ENCODE peak calls at places on chromosome 22, in six cellular contexts. E is GM12865, T is SK-N-SH, U is MCF 10A, Q is thoracic aorta, N is WTC11. J is an unnamed sample.
A peak's percentile ranks its signal among the peaks of the same experiment; 100 is the strongest.

GRCh38 chr22:44686873-44687600 is 15.0 kb upstream of the PRR5 start:
- DNase-seq in E (no peak), T (no peak), U (no peak), Q (no peak), N (no peak), J (no peak)

GRCh38 chr22:29509298-29509697 is 29.3 kb downstream of the NEFH start:
- DNase-seq in E (no peak), T (no peak), U (no peak), Q (no peak), N (no peak), J (no peak)

GRCh38 chr22:21766933-21767462 is 31.4 kb upstream of the YPEL1 start:
- DNase-seq in E (peak; percentile 16), T (no peak), U (no peak), Q (no peak), N (no peak), J (no peak)

GRCh38 chr22:35154937-35155387 is 89.0 kb downstream of the ISX start:
- DNase-seq in E (peak; percentile 78), T (peak; percentile 63), U (peak; percentile 68), Q (no peak), N (peak; percentile 86), J (peak; percentile 77)

GRCh38 chr22:40504285-40505249 is 132.0 kb downstream of the MRTFA start:
- DNase-seq in E (peak; percentile 19), T (no peak), U (no peak), Q (no peak), N (no peak), J (no peak)

GRCh38 chr22:36585841-36586240 is 56.9 kb upstream of the EIF3D start:
- DNase-seq in E (no peak), T (no peak), U (peak; percentile 50), Q (no peak), N (no peak), J (peak; percentile 43)

GRCh38 chr22:36439481-36440271 is 41.8 kb downstream of the TXN2 start:
- DNase-seq in E (no peak), T (peak; percentile 51), U (peak; percentile 78), Q (no peak), N (no peak), J (peak; percentile 51)

GRCh38 chr22:49991167-49991566 is 21.4 kb downstream of the IL17REL start:
- DNase-seq in E (no peak), T (no peak), U (no peak), Q (no peak), N (no peak), J (no peak)

GRCh38 chr22:35140879-35141745 is 75.2 kb downstream of the ISX start:
- DNase-seq in E (peak; percentile 83), T (peak; percentile 23), U (peak; percentile 17), Q (no peak), N (peak; percentile 81), J (no peak)

GRCh38 chr22:28299329-28299728 is 380.3 kb upstream of the PITPNB start:
- DNase-seq in E (no peak), T (no peak), U (no peak), Q (no peak), N (no peak), J (no peak)

GRCh38 chr22:26234267-26234666 is 65.0 kb downstream of the SEZ6L start:
- DNase-seq in E (no peak), T (no peak), U (no peak), Q (no peak), N (no peak), J (no peak)

GRCh38 chr22:29268511-29269229 is 602 bp downstream of the EWSR1 start:
- DNase-seq in E (peak; percentile 69), T (peak; percentile 63), U (peak; percentile 48), Q (no peak), N (peak; percentile 61), J (peak; percentile 59)

GRCh38 chr22:28464179-28464578 is 215.5 kb downstream of the TTC28 start:
- DNase-seq in E (no peak), T (no peak), U (no peak), Q (no peak), N (no peak), J (no peak)

GRCh38 chr22:45537734-45538181 is 35.1 kb downstream of the FBLN1 start:
- DNase-seq in E (no peak), T (peak; percentile 66), U (peak; percentile 97), Q (no peak), N (no peak), J (no peak)

GRCh38 chr22:28379075-28379806 is 300.4 kb downstream of the TTC28 start:
- DNase-seq in E (no peak), T (no peak), U (no peak), Q (no peak), N (no peak), J (no peak)

DNA sequence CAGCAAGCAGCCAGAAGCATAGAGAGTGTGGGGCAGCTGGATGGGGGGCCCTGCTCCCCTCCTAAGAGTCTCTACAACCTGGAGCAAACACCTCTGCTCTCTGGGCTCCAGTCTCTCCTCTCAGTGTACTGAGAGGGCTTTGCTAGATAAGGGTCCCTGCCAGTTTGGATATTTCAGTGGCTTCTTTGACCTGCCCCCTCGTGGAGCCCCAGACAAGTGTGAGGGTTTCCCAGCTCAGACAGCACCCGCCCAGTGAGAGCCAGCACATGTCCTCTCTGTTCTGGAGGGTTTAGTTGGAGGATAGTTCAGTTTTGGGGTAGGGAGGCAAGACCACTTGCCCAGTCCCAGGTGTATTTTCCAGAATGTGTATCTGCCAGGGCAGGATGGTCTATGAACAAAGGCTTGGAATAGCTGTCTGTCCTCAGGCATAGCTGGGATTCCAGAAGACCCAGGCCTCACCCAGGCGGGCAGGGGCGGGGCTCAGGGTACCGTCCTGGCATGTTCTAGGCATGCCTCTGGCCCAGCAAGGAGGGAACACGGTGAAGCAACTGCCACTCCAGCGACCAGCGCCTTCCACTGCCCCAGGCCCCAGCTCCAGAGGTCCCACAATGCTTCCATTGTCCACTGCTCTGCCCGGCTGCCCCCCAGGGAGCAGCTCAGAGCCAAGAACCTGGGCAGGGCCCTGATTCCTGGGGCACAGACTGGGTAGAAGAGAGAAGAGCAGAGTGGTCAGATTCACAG is 7.5 kb upstream of the MICALL1 start:
- DNase-seq in E (no peak), T (no peak), U (peak; percentile 76), Q (no peak), N (peak; percentile 43), J (no peak)
- TF ChIP-seq CTCF in E (no peak), T (no peak), U (no peak), Q (no peak), N (no peak), J (no peak)

GRCh38 chr22:42114721-42115120 is 15.9 kb downstream of the CYP2D6 start:
- DNase-seq in E (peak; percentile 26), T (no peak), U (peak; percentile 46), Q (no peak), N (peak; percentile 67), J (no peak)
- TF ChIP-seq CTCF in E (peak; percentile 13), T (no peak), U (peak; percentile 40), Q (no peak), N (peak; percentile 40), J (no peak)

GRCh38 chr22:46737976-46738641 is at the start of gene CERK:
- DNase-seq in E (peak; percentile 72), T (peak; percentile 95), U (peak; percentile 52), Q (no peak), N (peak; percentile 68), J (peak; percentile 75)

GRCh38 chr22:46736705-46737104 is 1.3 kb downstream of the CERK start:
- DNase-seq in E (no peak), T (no peak), U (no peak), Q (no peak), N (no peak), J (no peak)

GRCh38 chr22:46735747-46736608 is 2.1 kb downstream of the CERK start:
- DNase-seq in E (peak; percentile 21), T (peak; percentile 63), U (no peak), Q (no peak), N (peak; percentile 35), J (no peak)

GRCh38 chr22:46738642-46738960 is 549 bp upstream of the CERK start:
- DNase-seq in E (no peak), T (no peak), U (no peak), Q (no peak), N (peak; percentile 53), J (no peak)

DNA sequence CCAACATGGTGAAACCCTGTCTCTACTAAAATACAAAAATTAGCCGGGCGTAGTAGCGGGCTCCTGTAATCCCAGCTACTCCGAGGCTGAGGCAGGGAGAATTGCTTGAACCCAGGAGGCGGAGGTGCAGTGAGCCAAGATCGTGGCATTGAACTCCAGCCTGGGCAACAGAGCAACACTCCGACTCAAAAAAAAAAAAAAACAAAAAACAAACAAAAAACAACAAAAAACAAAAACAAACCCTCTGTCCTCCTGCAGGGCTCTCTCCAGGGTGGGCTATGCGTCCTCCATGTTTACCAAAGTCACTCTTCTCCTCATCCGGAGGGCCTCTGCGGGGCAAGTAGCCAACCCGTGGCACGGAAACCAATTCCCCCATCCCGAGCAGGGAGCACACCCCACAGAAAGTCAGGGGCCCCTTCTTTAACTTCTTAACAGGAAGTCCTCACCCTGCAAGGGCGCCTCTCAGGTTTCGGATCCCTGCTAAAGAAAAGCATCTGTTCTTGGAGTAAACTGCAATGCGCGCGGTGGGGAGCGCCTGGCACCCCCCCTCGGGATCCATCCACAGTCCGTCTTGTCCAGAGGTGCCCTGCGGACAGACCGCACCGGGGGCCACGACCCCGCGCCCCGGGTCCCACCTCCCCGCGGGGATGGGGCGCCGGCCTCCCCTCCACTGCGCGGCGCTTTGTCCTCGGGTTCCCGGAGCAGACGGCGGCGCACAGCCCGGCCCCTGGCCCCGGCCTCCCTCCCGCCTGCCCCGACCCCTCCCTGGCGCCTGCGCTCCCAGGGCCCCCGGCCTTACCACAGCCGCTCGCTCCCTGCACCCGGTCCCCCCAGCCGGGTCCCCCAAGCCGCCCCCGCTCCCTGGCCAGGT is 712 bp downstream of the CERK start:
- DNase-seq in E (peak; percentile 78), T (no peak), U (no peak), Q (no peak), N (peak; percentile 58), J (peak; percentile 74)
- TF ChIP-seq CTCF in E (no peak), T (no peak), U (no peak), Q (no peak), N (no peak), J (no peak)

GRCh38 chr22:43158778-43159483 is 7.6 kb downstream of the TSPO start:
- DNase-seq in E (no peak), T (no peak), U (no peak), Q (no peak), N (no peak), J (no peak)

GRCh38 chr22:43162412-43163150 is 11.2 kb downstream of the TSPO start:
- DNase-seq in E (no peak), T (no peak), U (no peak), Q (no peak), N (no peak), J (no peak)

GRCh38 chr22:43160497-43161126 is 9.3 kb downstream of the TSPO start:
- DNase-seq in E (no peak), T (no peak), U (no peak), Q (no peak), N (no peak), J (no peak)

GRCh38 chr22:43157874-43158546 is 6.7 kb downstream of the TSPO start:
- DNase-seq in E (no peak), T (no peak), U (no peak), Q (no peak), N (no peak), J (no peak)

DNA sequence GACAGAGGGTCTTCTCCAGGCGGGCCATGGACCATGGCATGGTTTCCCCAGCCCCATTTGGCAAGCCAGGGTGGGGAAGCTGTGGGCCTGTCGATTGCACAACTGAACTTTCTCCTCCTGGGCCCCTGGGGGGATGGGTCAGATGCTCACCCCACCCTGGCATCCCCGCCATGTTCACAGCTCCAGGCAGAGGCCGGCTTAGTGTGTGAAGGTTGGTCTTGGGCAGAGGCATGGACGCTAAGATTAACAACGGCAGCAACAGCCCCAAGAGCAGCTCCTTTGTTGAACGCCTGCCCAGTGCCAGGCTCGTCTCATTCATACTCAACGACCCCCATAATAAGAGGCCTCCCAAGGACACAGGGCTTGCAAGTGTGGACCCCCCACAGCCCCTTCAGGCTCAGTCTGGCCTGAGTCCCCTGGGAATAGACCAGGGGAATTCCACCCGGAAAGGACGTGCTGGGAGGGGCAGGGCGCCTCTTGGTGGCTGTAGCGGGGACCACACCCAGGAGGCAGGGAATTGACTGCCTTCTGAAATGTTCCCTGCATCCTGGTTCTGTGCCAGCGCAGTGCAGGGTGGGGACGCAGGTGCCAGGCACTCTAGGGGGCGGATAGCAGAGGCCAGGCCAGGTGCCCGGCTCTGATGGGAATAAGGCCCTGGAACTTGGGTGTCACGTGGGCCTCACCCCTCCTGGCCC is 8.3 kb downstream of the TSPO start:
- DNase-seq in E (peak; percentile 25), T (peak; percentile 45), U (no peak), Q (no peak), N (peak; percentile 69), J (peak; percentile 53)
- TF ChIP-seq CTCF in E (peak; percentile 33), T (peak; percentile 14), U (no peak), Q (no peak), N (peak; percentile 62), J (peak; percentile 52)